ENCODE peak calls at places on chromosome 15, in five cellular contexts. R is astrocyte; O is body of pancreas; F is CD8-positive, alpha-beta T cell; Q is brain microvascular endothelial cell. Z is an unnamed sample.

GRCh38 chr15:43795197-43795596 is 3.1 kb downstream of the SERF2 start:
- DNase-seq in O (no peak), F (no peak), R (no peak), Q (no peak), Z (no peak)

GRCh38 chr15:79296583-79296982 is 14.1 kb downstream of the ANKRD34C start:
- DNase-seq in O (no peak), Q (no peak), R (no peak), F (no peak), Z (no peak)

GRCh38 chr15:100684591-100684990 is 82.2 kb downstream of the ASB7 start:
- DNase-seq in R (no peak), F (no peak), Q (no peak), O (no peak), Z (no peak)

GRCh38 chr15:78635346-78635745 is 5.7 kb downstream of the CHRNB4 start:
- DNase-seq in O (no peak), R (no peak), Q (no peak), F (no peak), Z (no peak)

GRCh38 chr15:92623435-92623834 is 32.1 kb downstream of the FAM174B start:
- DNase-seq in Q (no peak), F (no peak), O (peak), R (no peak), Z (no peak)

GRCh38 chr15:81023483-81024264 is 23.0 kb downstream of the TLNRD1 start:
- DNase-seq in F (no peak), O (no peak), R (peak), Q (peak), Z (no peak)

GRCh38 chr15:50880651-50881114 is 27.8 kb upstream of the AP4E1 start:
- DNase-seq in F (no peak), Q (no peak), R (peak), O (no peak), Z (peak)

GRCh38 chr15:74624020-74624602 is 8.5 kb downstream of the CLK3 start:
- DNase-seq in O (no peak), Q (no peak), R (no peak), F (no peak), Z (no peak)

GRCh38 chr15:68277131-68277604 is 377 bp upstream of the FEM1B start:
- DNase-seq in F (no peak), R (peak), Q (no peak), O (no peak), Z (no peak)

GRCh38 chr15:73273181-73274002 is 95.4 kb downstream of the HCN4 start:
- DNase-seq in R (peak), F (peak), Q (peak), O (peak), Z (peak)

GRCh38 chr15:52133510-52134220 is 21.1 kb upstream of the BCL2L10 start:
- DNase-seq in Q (no peak), R (no peak), O (no peak), F (no peak), Z (no peak)

GRCh38 chr15:78875107-78875914 is 2.6 kb downstream of the MORF4L1 start:
- DNase-seq in F (no peak), O (no peak), Q (no peak), R (no peak), Z (no peak)

GRCh38 chr15:60798821-60799220 is 319.9 kb upstream of the ICE2 start:
- DNase-seq in F (no peak), R (peak), Q (peak), O (no peak), Z (peak)

GRCh38 chr15:71447328-71448250 is 332.3 kb downstream of the THSD4 start:
- DNase-seq in F (no peak), Q (peak), O (no peak), R (peak), Z (no peak)

GRCh38 chr15:38254065-38254883 is 1.6 kb downstream of the SPRED1 start:
- DNase-seq in R (peak), F (peak), O (peak), Q (peak), Z (no peak)

GRCh38 chr15:97189152-97189551 is 771.4 kb upstream of the ARRDC4 start:
- DNase-seq in F (no peak), R (peak), O (no peak), Q (peak), Z (no peak)

GRCh38 chr15:85361306-85361705 is 19.1 kb upstream of the AKAP13 start:
- DNase-seq in R (no peak), Q (no peak), O (no peak), F (no peak), Z (no peak)

GRCh38 chr15:59373215-59373614 is 544 bp upstream of the MYO1E start:
- DNase-seq in F (no peak), Q (no peak), R (no peak), O (no peak), Z (no peak)
- H3K27ac ChIP-seq in F (no peak), Q (peak), R (peak), O (peak), Z (peak)

DNA sequence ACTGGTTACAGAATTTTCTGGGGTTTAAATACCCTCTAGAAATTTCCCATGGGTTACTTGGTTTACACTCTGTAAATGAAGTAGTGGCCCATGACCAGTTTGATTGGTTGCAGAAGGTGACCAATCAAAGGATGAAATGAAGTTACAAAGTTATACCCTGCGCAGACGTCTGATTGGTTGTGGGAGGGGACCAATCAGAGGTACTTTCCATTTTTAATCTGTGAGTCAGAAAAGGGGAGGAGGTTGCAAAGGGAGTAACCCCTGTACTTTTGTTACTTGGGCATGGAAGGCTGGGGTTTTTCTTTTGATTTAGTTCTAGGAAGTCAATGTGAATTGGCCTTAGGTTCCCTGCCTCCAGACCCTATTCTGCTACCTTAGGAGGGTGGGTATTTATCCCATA is 18.7 kb upstream of the APH1B start:
- DNase-seq in Q (no peak), O (no peak), R (no peak), F (no peak), Z (no peak)
- TF ChIP-seq CTCF in Q (no peak), O (no peak), R (no peak), F (no peak), Z (no peak)

GRCh38 chr15:42035362-42035761 is 14.5 kb upstream of the PLA2G4E start:
- DNase-seq in O (no peak), R (no peak), F (no peak), Q (no peak), Z (no peak)
- H3K27ac ChIP-seq in O (no peak), R (no peak), F (no peak), Q (no peak), Z (no peak)

DNA sequence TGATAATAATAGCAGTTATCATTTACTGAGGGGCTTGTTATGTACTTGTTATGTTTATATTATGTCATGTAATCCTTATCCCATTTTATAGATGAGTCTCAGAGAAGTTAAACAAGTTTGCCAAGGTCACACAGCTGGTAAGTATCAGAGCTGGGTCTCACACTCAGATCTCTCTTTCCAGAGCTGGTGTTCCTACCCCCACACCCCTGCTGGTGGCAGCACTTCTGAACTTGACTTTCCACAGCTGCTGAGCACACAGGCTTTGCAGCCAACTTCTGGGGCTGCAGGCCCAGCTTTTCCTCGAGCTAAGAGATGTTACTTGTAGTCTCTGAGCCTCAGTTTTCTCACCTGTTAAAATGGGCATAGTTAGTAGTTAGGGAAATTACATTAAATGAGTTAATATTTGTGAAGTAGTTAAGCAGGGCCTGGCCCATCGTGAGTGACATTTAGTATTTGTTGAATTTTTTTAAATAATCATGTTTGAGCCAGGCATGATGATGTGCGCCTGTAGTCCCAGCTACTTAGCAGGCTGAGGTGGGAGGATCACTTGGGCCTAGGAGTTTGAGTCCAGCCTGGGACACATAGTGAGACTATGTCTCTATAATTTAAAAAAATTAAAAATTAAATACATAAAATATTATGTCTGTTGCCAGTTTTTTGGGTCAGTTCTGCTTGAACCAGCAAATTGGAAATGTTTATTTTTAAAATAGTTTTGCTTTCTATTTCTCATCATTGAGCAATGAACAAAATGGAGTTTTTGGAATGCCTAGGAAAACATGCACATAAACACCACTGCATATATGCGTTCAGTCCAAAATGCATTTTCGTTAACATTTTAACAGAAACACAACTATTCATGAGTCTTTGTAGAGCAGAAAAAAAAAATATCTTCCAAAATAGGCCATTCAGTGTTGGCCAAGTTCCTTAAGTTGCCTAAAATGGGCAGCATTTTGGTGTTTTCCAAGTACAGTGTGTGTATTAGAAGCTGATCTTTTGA is 87.3 kb downstream of the SMAD6 start:
- DNase-seq in O (peak), F (no peak), R (peak), Q (peak), Z (peak)
- TF ChIP-seq CTCF in O (peak), F (no peak), R (peak), Q (peak), Z (peak)

GRCh38 chr15:98790270-98790669 is 141.9 kb downstream of the IGF1R start:
- DNase-seq in O (no peak), Q (no peak), R (no peak), F (no peak), Z (no peak)

GRCh38 chr15:98791046-98791701 is 142.8 kb downstream of the IGF1R start:
- DNase-seq in O (no peak), Q (no peak), F (no peak), R (no peak), Z (no peak)

GRCh38 chr15:98787936-98788757 is 139.8 kb downstream of the IGF1R start:
- DNase-seq in R (no peak), O (no peak), Q (no peak), F (no peak), Z (no peak)

GRCh38 chr15:98787190-98787589 is 138.9 kb downstream of the IGF1R start:
- DNase-seq in O (no peak), F (no peak), R (no peak), Q (no peak), Z (no peak)

GRCh38 chr15:98789020-98789419 is 140.7 kb downstream of the IGF1R start:
- DNase-seq in R (no peak), Q (no peak), O (no peak), F (no peak), Z (no peak)
- H3K27ac ChIP-seq in R (no peak), Q (no peak), O (no peak), F (no peak), Z (no peak)

DNA sequence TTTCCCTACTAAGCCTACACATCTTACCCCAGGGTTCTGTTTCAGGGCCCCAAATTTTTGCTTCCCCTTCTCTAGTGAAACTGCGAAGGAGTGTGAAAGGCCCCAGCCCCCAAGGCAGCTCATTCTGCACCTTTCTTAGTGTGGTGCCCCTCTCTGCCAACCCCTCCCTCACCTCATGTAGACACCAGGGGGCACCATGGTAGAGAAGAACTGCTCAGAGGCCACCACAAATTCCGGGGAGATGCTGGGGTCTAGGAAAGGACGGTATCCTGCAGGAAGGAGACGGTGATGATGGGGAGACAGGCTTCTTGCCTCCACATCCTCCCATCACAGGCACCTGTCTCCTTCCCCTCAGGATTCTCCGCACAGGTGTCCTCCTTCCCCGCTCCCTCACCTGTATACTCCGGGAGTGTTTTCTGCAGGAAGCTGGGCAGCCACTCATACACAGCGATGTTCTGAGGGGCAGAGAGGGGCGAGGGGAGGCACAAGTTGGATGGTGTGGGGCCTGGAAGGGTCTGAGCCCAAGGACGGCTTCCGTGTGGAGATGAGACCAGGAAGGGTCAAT is 3.6 kb downstream of the DUOX2 start:
- DNase-seq in F (no peak), R (no peak), Q (no peak), O (no peak), Z (no peak)
- TF ChIP-seq CTCF in F (no peak), R (no peak), Q (peak), O (no peak), Z (peak)

DNA sequence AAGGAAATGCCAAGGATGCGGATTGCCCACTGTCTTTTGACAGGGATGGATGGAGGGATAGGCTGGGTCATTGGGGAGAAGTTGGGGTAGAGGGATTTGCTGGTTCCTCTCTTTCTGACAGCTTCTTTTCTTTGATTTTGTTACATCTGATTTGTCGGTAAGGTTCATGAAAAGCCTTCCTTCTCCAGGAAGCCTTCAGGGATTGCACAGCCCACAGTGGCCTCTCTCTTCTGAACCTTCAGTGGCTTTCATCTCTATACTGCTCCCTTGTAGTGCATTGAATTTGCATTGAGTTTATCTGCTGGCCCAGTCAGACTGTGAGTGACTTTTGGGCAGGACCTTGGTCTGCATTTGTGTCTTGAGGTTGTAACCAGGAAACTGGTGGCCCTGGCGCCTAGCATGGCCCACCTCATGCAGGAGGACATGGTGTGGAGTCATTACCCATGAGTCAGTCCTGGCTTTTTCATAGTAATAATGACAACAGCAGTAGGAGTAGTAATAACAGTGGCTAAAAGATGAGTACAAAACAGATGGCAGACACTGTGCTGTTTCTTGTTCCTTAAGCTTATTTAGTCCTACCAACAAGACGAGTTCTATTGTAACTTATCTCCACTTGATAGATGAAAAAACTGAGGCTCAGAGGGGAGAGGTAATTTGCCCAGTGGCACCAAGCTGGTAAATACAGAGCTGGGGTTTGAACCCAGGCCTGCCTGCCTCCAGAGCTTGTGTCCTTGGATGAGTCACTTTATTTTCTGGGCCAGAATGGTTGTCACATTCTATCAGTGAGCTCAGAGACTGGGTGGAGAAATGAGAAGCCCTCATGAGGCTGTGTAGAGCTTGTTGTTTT is 28.4 kb downstream of the SMAD6 start:
- DNase-seq in Q (peak), F (no peak), R (peak), O (no peak), Z (no peak)
- H3K27ac ChIP-seq in Q (peak), F (no peak), R (peak), O (no peak), Z (peak)

GRCh38 chr15:42133356-42133755 is 23.1 kb downstream of the PLA2G4F start:
- DNase-seq in R (no peak), F (no peak), O (no peak), Q (no peak), Z (no peak)

GRCh38 chr15:42134617-42135243 is 21.7 kb downstream of the PLA2G4F start:
- DNase-seq in R (no peak), Q (no peak), F (no peak), O (no peak), Z (no peak)

GRCh38 chr15:42131826-42132806 is 24.3 kb downstream of the PLA2G4F start:
- DNase-seq in F (no peak), Q (no peak), R (no peak), O (no peak), Z (no peak)

GRCh38 chr15:42136513-42136912 is 19.9 kb downstream of the PLA2G4F start:
- DNase-seq in O (no peak), R (no peak), Q (no peak), F (no peak), Z (no peak)

GRCh38 chr15:42133892-42134502 is 22.4 kb downstream of the PLA2G4F start:
- DNase-seq in R (no peak), Q (no peak), O (peak), F (peak), Z (no peak)
- TF ChIP-seq CTCF in R (peak), Q (peak), O (peak), F (no peak), Z (peak)

GRCh38 chr15:40471778-40472130 is 970 bp downstream of the CHST14 start:
- DNase-seq in O (peak), R (peak), Q (no peak), F (peak), Z (no peak)
- H3K27ac ChIP-seq in O (peak), R (no peak), Q (no peak), F (peak), Z (no peak)